ENCODE peak calls at places on chromosome X, in nine cellular contexts. One of them, this sample, is unnamed. For H3K27me3, the result is how much of the 10 kb centered on the place peaks cover.

GRCh38 chrX:40003982-40004535 is 93.7 kb downstream of the BCOR start:
- DNase-seq in heart right ventricle: no peak
- DNase-seq in CD8-positive, alpha-beta T cell: no peak
- DNase-seq in H9: peak
- DNase-seq in tibial artery: no peak
- DNase-seq in colonic mucosa: no peak
- DNase-seq in prostate gland: no peak
- DNase-seq in dorsolateral prefrontal cortex: no peak
- DNase-seq in pancreas: no peak
- DNase-seq in this sample: no peak

GRCh38 chrX:10450229-10450958 is 170.0 kb downstream of the MID1 start:
- DNase-seq in heart right ventricle: no peak
- DNase-seq in CD8-positive, alpha-beta T cell: no peak
- DNase-seq in H9: no peak
- DNase-seq in tibial artery: no peak
- DNase-seq in colonic mucosa: no peak
- DNase-seq in prostate gland: no peak
- DNase-seq in dorsolateral prefrontal cortex: no peak
- DNase-seq in pancreas: no peak
- DNase-seq in this sample: no peak

GRCh38 chrX:30905325-30905724 is 16.3 kb upstream of the TAB3 start:
- DNase-seq in heart right ventricle: no peak
- DNase-seq in CD8-positive, alpha-beta T cell: no peak
- DNase-seq in H9: no peak
- DNase-seq in tibial artery: no peak
- DNase-seq in colonic mucosa: no peak
- DNase-seq in prostate gland: no peak
- DNase-seq in dorsolateral prefrontal cortex: no peak
- DNase-seq in pancreas: no peak
- DNase-seq in this sample: no peak

GRCh38 chrX:43559643-43560042 is 96.5 kb upstream of the MAOA start:
- DNase-seq in heart right ventricle: no peak
- DNase-seq in CD8-positive, alpha-beta T cell: peak
- DNase-seq in H9: peak
- DNase-seq in tibial artery: peak
- DNase-seq in colonic mucosa: peak
- DNase-seq in prostate gland: peak
- DNase-seq in dorsolateral prefrontal cortex: no peak
- DNase-seq in pancreas: no peak
- DNase-seq in this sample: no peak

GRCh38 chrX:31423575-31424284 is 351.9 kb upstream of the FTHL17 start:
- DNase-seq in heart right ventricle: no peak
- DNase-seq in CD8-positive, alpha-beta T cell: no peak
- DNase-seq in H9: peak
- DNase-seq in tibial artery: no peak
- DNase-seq in colonic mucosa: peak
- DNase-seq in prostate gland: peak
- DNase-seq in dorsolateral prefrontal cortex: no peak
- DNase-seq in pancreas: no peak
- DNase-seq in this sample: no peak

GRCh38 chrX:118554511-118554910 is 58.9 kb downstream of the DOCK11 start:
- DNase-seq in heart right ventricle: no peak
- DNase-seq in CD8-positive, alpha-beta T cell: no peak
- DNase-seq in H9: no peak
- DNase-seq in tibial artery: no peak
- DNase-seq in colonic mucosa: no peak
- DNase-seq in prostate gland: no peak
- DNase-seq in dorsolateral prefrontal cortex: no peak
- DNase-seq in pancreas: no peak
- DNase-seq in this sample: no peak

GRCh38 chrX:3346436-3347329 is at the start of gene MXRA5:
- DNase-seq in heart right ventricle: peak
- DNase-seq in CD8-positive, alpha-beta T cell: no peak
- DNase-seq in H9: peak
- DNase-seq in tibial artery: no peak
- DNase-seq in colonic mucosa: no peak
- DNase-seq in prostate gland: peak
- DNase-seq in dorsolateral prefrontal cortex: no peak
- DNase-seq in pancreas: peak
- DNase-seq in this sample: no peak

GRCh38 chrX:21723814-21724213 is 34.1 kb downstream of the SMPX start:
- DNase-seq in heart right ventricle: no peak
- DNase-seq in CD8-positive, alpha-beta T cell: no peak
- DNase-seq in H9: no peak
- DNase-seq in tibial artery: no peak
- DNase-seq in colonic mucosa: no peak
- DNase-seq in prostate gland: no peak
- DNase-seq in dorsolateral prefrontal cortex: no peak
- DNase-seq in pancreas: no peak
- DNase-seq in this sample: no peak

GRCh38 chrX:103464071-103464773 is 55.1 kb downstream of the RAB40A start:
- DNase-seq in heart right ventricle: no peak
- DNase-seq in CD8-positive, alpha-beta T cell: peak
- DNase-seq in H9: peak
- DNase-seq in tibial artery: no peak
- DNase-seq in colonic mucosa: no peak
- DNase-seq in prostate gland: peak
- DNase-seq in dorsolateral prefrontal cortex: no peak
- DNase-seq in pancreas: no peak
- DNase-seq in this sample: peak

GRCh38 chrX:84156831-84157230 is 31.2 kb downstream of the RPS6KA6 start:
- DNase-seq in heart right ventricle: no peak
- DNase-seq in CD8-positive, alpha-beta T cell: no peak
- DNase-seq in H9: no peak
- DNase-seq in tibial artery: no peak
- DNase-seq in colonic mucosa: no peak
- DNase-seq in prostate gland: no peak
- DNase-seq in dorsolateral prefrontal cortex: no peak
- DNase-seq in pancreas: no peak
- DNase-seq in this sample: no peak

GRCh38 chrX:49120104-49120503 is 3.4 kb downstream of the GPKOW start:
- DNase-seq in heart right ventricle: no peak
- DNase-seq in CD8-positive, alpha-beta T cell: no peak
- DNase-seq in H9: no peak
- DNase-seq in tibial artery: no peak
- DNase-seq in colonic mucosa: no peak
- DNase-seq in prostate gland: no peak
- DNase-seq in dorsolateral prefrontal cortex: no peak
- DNase-seq in pancreas: no peak
- DNase-seq in this sample: no peak

GRCh38 chrX:119189115-119189514 is 47.0 kb upstream of the PGRMC1 start:
- DNase-seq in heart right ventricle: no peak
- DNase-seq in CD8-positive, alpha-beta T cell: no peak
- DNase-seq in H9: no peak
- DNase-seq in tibial artery: no peak
- DNase-seq in colonic mucosa: no peak
- DNase-seq in prostate gland: no peak
- DNase-seq in dorsolateral prefrontal cortex: no peak
- DNase-seq in pancreas: no peak
- DNase-seq in this sample: no peak

GRCh38 chrX:2913118-2913517 is 16.0 kb downstream of the ARSD start:
- DNase-seq in heart right ventricle: no peak
- DNase-seq in CD8-positive, alpha-beta T cell: no peak
- DNase-seq in H9: no peak
- DNase-seq in tibial artery: no peak
- DNase-seq in colonic mucosa: no peak
- DNase-seq in prostate gland: no peak
- DNase-seq in dorsolateral prefrontal cortex: no peak
- DNase-seq in pancreas: no peak
- DNase-seq in this sample: no peak

GRCh38 chrX:20372533-20372932 is 105.8 kb upstream of the RPS6KA3 start:
- DNase-seq in heart right ventricle: no peak
- DNase-seq in CD8-positive, alpha-beta T cell: no peak
- DNase-seq in H9: no peak
- DNase-seq in tibial artery: no peak
- DNase-seq in colonic mucosa: no peak
- DNase-seq in prostate gland: no peak
- DNase-seq in dorsolateral prefrontal cortex: no peak
- DNase-seq in pancreas: no peak
- DNase-seq in this sample: no peak

GRCh38 chrX:69543572-69543971 is 39.4 kb downstream of the NALF2 start:
- DNase-seq in heart right ventricle: no peak
- DNase-seq in CD8-positive, alpha-beta T cell: no peak
- DNase-seq in H9: no peak
- DNase-seq in tibial artery: no peak
- DNase-seq in colonic mucosa: no peak
- DNase-seq in prostate gland: no peak
- DNase-seq in dorsolateral prefrontal cortex: no peak
- DNase-seq in pancreas: no peak
- DNase-seq in this sample: no peak

GRCh38 chrX:153450114-153450948 is 4.5 kb upstream of the TREX2 start:
- DNase-seq in heart right ventricle: no peak
- DNase-seq in CD8-positive, alpha-beta T cell: no peak
- DNase-seq in H9: no peak
- DNase-seq in tibial artery: no peak
- DNase-seq in colonic mucosa: no peak
- DNase-seq in prostate gland: no peak
- DNase-seq in dorsolateral prefrontal cortex: no peak
- DNase-seq in pancreas: no peak
- DNase-seq in this sample: no peak

GRCh38 chrX:71906133-71906532 is 4.5 kb upstream of the NHSL2 start:
- DNase-seq in heart right ventricle: no peak
- DNase-seq in CD8-positive, alpha-beta T cell: no peak
- DNase-seq in H9: no peak
- DNase-seq in tibial artery: no peak
- DNase-seq in colonic mucosa: no peak
- DNase-seq in prostate gland: no peak
- DNase-seq in dorsolateral prefrontal cortex: no peak
- DNase-seq in pancreas: no peak
- DNase-seq in this sample: no peak

DNA sequence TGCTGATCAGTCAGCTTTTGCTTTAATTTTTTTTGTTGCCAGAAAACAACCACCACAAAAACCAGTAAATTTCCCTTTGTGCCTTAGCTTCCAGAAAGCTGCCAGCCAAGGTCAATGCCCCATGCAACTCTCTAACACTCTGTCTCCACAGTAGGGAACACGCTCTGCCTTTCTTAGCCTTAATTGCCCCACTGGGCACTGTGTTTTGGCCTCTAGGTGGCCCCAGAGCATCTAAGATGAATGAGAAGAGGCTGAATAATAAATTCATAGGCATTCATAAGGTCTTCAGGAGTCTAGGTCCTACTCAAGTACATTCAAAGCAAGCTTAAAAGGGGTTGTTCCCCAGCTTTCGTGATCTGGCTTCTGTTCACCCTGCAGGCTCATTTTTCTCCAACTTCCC is 57.7 kb upstream of the PASD1 start:
- DNase-seq in heart right ventricle: no peak
- DNase-seq in CD8-positive, alpha-beta T cell: no peak
- DNase-seq in H9: no peak
- DNase-seq in tibial artery: no peak
- DNase-seq in colonic mucosa: no peak
- DNase-seq in prostate gland: no peak
- DNase-seq in dorsolateral prefrontal cortex: no peak
- DNase-seq in pancreas: no peak
- DNase-seq in this sample: no peak
- TF ChIP-seq CTCF in heart right ventricle: peak
- TF ChIP-seq CTCF in CD8-positive, alpha-beta T cell: no peak
- TF ChIP-seq CTCF in H9: peak
- TF ChIP-seq CTCF in tibial artery: no peak
- TF ChIP-seq CTCF in colonic mucosa: no peak
- TF ChIP-seq CTCF in prostate gland: no peak
- TF ChIP-seq CTCF in dorsolateral prefrontal cortex: no peak
- TF ChIP-seq CTCF in pancreas: no peak
- TF ChIP-seq CTCF in this sample: peak

DNA sequence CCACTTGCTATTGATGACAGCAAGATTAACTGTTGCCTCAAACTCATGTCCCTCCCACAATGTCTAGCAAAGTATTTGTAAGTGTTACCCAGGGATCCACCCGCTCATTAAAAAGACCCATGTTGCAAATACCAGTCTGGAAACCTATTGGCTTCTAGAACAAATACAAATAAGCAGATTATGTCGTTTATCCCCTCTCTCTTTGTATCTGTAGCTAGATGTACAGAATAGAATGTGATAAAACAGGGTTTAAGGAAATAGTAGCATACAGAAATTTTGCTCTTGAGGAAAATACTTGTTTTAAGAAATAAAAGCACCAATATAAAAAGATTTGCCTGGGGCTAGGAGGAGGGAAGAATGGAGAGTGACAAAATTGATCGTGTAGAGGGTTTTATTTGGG is 142.7 kb upstream of the ZIC3 start:
- DNase-seq in heart right ventricle: no peak
- DNase-seq in CD8-positive, alpha-beta T cell: no peak
- DNase-seq in H9: no peak
- DNase-seq in tibial artery: no peak
- DNase-seq in colonic mucosa: no peak
- DNase-seq in prostate gland: no peak
- DNase-seq in dorsolateral prefrontal cortex: no peak
- DNase-seq in pancreas: no peak
- DNase-seq in this sample: no peak
- H3K27me3 ChIP-seq in heart right ventricle: under half
- H3K27me3 ChIP-seq in CD8-positive, alpha-beta T cell: under half
- H3K27me3 ChIP-seq in H9: under half
- H3K27me3 ChIP-seq in tibial artery: under half
- H3K27me3 ChIP-seq in colonic mucosa: under half
- H3K27me3 ChIP-seq in prostate gland: under half
- H3K27me3 ChIP-seq in dorsolateral prefrontal cortex: half or more
- H3K27me3 ChIP-seq in pancreas: half or more
- H3K27me3 ChIP-seq in this sample: under half

GRCh38 chrX:77085372-77085771 is 361.8 kb upstream of the FGF16 start:
- DNase-seq in heart right ventricle: no peak
- DNase-seq in CD8-positive, alpha-beta T cell: no peak
- DNase-seq in H9: no peak
- DNase-seq in tibial artery: no peak
- DNase-seq in colonic mucosa: no peak
- DNase-seq in prostate gland: no peak
- DNase-seq in dorsolateral prefrontal cortex: no peak
- DNase-seq in pancreas: no peak
- DNase-seq in this sample: no peak

GRCh38 chrX:77087529-77088169 is 359.5 kb upstream of the FGF16 start:
- DNase-seq in heart right ventricle: no peak
- DNase-seq in CD8-positive, alpha-beta T cell: no peak
- DNase-seq in H9: no peak
- DNase-seq in tibial artery: peak
- DNase-seq in colonic mucosa: peak
- DNase-seq in prostate gland: no peak
- DNase-seq in dorsolateral prefrontal cortex: no peak
- DNase-seq in pancreas: no peak
- DNase-seq in this sample: no peak
- TF ChIP-seq CTCF in heart right ventricle: no peak
- TF ChIP-seq CTCF in CD8-positive, alpha-beta T cell: no peak
- TF ChIP-seq CTCF in H9: no peak
- TF ChIP-seq CTCF in tibial artery: no peak
- TF ChIP-seq CTCF in colonic mucosa: no peak
- TF ChIP-seq CTCF in prostate gland: no peak
- TF ChIP-seq CTCF in dorsolateral prefrontal cortex: no peak
- TF ChIP-seq CTCF in pancreas: no peak
- TF ChIP-seq CTCF in this sample: no peak

DNA sequence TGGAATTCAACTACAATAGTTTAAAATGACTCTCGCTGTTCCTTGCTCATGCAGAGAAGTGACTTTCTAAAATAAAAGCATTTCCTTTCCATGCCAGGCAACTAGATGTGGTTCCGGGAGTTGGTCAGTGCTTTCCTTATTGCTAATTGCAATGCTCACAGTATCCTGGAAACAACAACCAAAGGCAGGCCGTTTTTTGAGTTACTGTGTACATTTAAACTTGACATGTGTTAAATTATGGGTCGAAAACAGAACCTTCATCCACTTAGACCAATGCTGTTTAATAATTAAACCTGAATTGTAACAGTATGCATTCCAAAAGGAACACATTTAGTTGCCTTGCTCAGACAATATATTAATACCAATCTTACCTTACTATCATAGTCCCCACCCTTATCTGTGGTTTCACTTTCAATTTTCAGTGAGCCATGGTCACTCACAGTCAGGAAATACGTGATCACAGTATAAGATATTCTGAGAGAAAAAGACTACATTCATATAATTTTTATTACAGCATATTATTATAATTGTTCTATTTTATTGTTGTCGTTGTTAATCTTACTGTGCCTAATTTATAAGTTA is 102.6 kb downstream of the HS6ST2 start:
- DNase-seq in heart right ventricle: no peak
- DNase-seq in CD8-positive, alpha-beta T cell: no peak
- DNase-seq in H9: no peak
- DNase-seq in tibial artery: no peak
- DNase-seq in colonic mucosa: peak
- DNase-seq in prostate gland: no peak
- DNase-seq in dorsolateral prefrontal cortex: no peak
- DNase-seq in pancreas: no peak
- DNase-seq in this sample: peak
- H3K27me3 ChIP-seq in heart right ventricle: under half
- H3K27me3 ChIP-seq in CD8-positive, alpha-beta T cell: under half
- H3K27me3 ChIP-seq in H9: under half
- H3K27me3 ChIP-seq in tibial artery: under half
- H3K27me3 ChIP-seq in colonic mucosa: under half
- H3K27me3 ChIP-seq in prostate gland: under half
- H3K27me3 ChIP-seq in dorsolateral prefrontal cortex: under half
- H3K27me3 ChIP-seq in pancreas: under half
- H3K27me3 ChIP-seq in this sample: under half